ENCODE peak calls at places on chromosomes 4 and X, in ten cellular contexts. J is stimulated activated CD4-positive, alpha-beta T cell treated with anti-CD3 and anti-CD28 coated beads, Interleukin-12 subunit alpha, Interleukin-12 subunit beta, amount 100 ng/mL, for 48 hours; Z is stimulated activated naive CD8-positive, alpha-beta T cell treated with anti-CD3 and anti-CD28 coated beads, Interleukin-15, Interleukin-2, amounts not matched to agents 100 U/mL and 50 U/mL, for 24 hours; M is CD8-positive, alpha-beta memory T cell; E is tibial artery; K is neural crest cell; R is choroid plexus epithelial cell; C is Jurkat, Clone E6-1; T is lower leg skin; Q is glomerular endothelial cell. V is an unnamed sample.

GRCh38 chr4:146072381-146072780 is 103.1 kb upstream of the LSM6 start:
- DNase-seq in J (no peak), Z (no peak), M (no peak), E (no peak), K (no peak), R (no peak), C (no peak), T (no peak), Q (no peak), V (no peak)

GRCh38 chr4:152264106-152264505 is 271.8 kb downstream of the FBXW7 start:
- DNase-seq in J (no peak), Z (no peak), M (no peak), E (no peak), K (no peak), R (no peak), C (no peak), T (no peak), Q (no peak), V (no peak)

GRCh38 chr4:7295917-7296660 is 103.8 kb downstream of the SORCS2 start:
- DNase-seq in J (no peak), Z (peak), M (no peak), E (no peak), K (no peak), R (peak), C (no peak), T (no peak), Q (no peak), V (peak)

GRCh38 chr4:8835521-8836365 is 35.9 kb downstream of the HMX1 start:
- DNase-seq in J (no peak), Z (no peak), M (no peak), E (peak), K (no peak), R (no peak), C (no peak), T (peak), Q (no peak), V (no peak)

GRCh38 chrX:54826598-54826997 is 19.1 kb downstream of the MAGED2 start:
- DNase-seq in J (no peak), Z (no peak), M (no peak), E (no peak), K (no peak), R (peak), C (no peak), T (no peak), Q (no peak), V (no peak)

GRCh38 chrX:26100421-26100920 is 37.7 kb upstream of the MAGEB18 start:
- DNase-seq in J (no peak), Z (no peak), M (no peak), E (no peak), K (no peak), R (no peak), C (no peak), T (no peak), Q (no peak), V (no peak)

GRCh38 chr4:74671074-74671698 is 123.1 kb downstream of the BTC start:
- DNase-seq in J (peak), Z (peak), M (peak), E (no peak), K (peak), R (peak), C (peak), T (no peak), Q (peak), V (peak)

GRCh38 chr4:141645611-141646340 is 9.4 kb downstream of the IL15 start:
- DNase-seq in J (no peak), Z (no peak), M (no peak), E (no peak), K (no peak), R (peak), C (no peak), T (no peak), Q (no peak), V (no peak)